ENCODE peak calls at places on chromosomes 12 and 14, in five cellular contexts. X is MM.1S, K is IMR-90, T is OCI-LY7, I is mesendoderm. Q is an unnamed sample.

GRCh38 chr12:51893786-51894185 is 5.9 kb downstream of the ANKRD33 start:
- DNase-seq in X (no peak), K (no peak), T (no peak), I (no peak), Q (peak; percentile 15)

GRCh38 chr14:34018564-34019244 is 67.8 kb upstream of the EGLN3 start:
- DNase-seq in X (no peak), K (no peak), T (no peak), I (no peak), Q (peak; percentile 51)

GRCh38 chr12:65023485-65023884 is 97.6 kb downstream of the WIF1 start:
- DNase-seq in X (no peak), K (no peak), T (no peak), I (no peak), Q (no peak)

GRCh38 chr14:57749267-57749666 is 116.6 kb downstream of the SLC35F4 start:
- DNase-seq in X (no peak), K (no peak), T (no peak), I (no peak), Q (no peak)

GRCh38 chr14:102777711-102778615 is 714 bp downstream of the TRAF3 start:
- DNase-seq in X (peak; percentile 16), K (peak; percentile 47), T (peak; percentile 19), I (no peak), Q (no peak)

GRCh38 chr12:120586216-120586615 is 5.0 kb upstream of the POP5 start:
- DNase-seq in X (no peak), K (no peak), T (no peak), I (no peak), Q (no peak)

GRCh38 chr12:75129275-75129674 is 80.4 kb downstream of the KCNC2 start:
- DNase-seq in X (no peak), K (no peak), T (no peak), I (no peak), Q (no peak)

GRCh38 chr12:65765436-65765813 is 58.9 kb upstream of the HMGA2 start:
- DNase-seq in X (no peak), K (peak; percentile 80), T (no peak), I (no peak), Q (no peak)

GRCh38 chr14:69154779-69155178 is 1.9 kb upstream of the DCAF5 start:
- DNase-seq in X (no peak), K (no peak), T (peak; percentile 48), I (peak; percentile 64), Q (no peak)

GRCh38 chr12:32273712-32274111 is 125.6 kb upstream of the FGD4 start:
- DNase-seq in X (peak; percentile 86), K (no peak), T (peak; percentile 92), I (peak; percentile 66), Q (no peak)

GRCh38 chr12:93417967-93418480 is 23.7 kb downstream of the UBE2N start:
- DNase-seq in X (no peak), K (no peak), T (no peak), I (no peak), Q (no peak)

GRCh38 chr12:93419388-93420034 is 22.2 kb downstream of the UBE2N start:
- DNase-seq in X (peak; percentile 64), K (peak; percentile 75), T (peak; percentile 70), I (peak; percentile 56), Q (no peak)

GRCh38 chr12:93415723-93416464 is 25.9 kb downstream of the UBE2N start:
- DNase-seq in X (peak; percentile 63), K (peak; percentile 77), T (no peak), I (no peak), Q (no peak)
- H3K4me1 ChIP-seq in X (peaks cover 36% of the 10 kb centered on the region), K (peaks cover 17% of the 10 kb centered on the region), T (peaks cover 49% of the 10 kb centered on the region), I (no peaks in the 10 kb centered on the region), Q (no peaks in the 10 kb centered on the region)

GRCh38 chr12:114917953-114918352 is 234.0 kb upstream of the TBX3 start:
- DNase-seq in X (no peak), K (no peak), T (no peak), I (no peak), Q (no peak)

GRCh38 chr12:114918535-114919233 is 234.7 kb upstream of the TBX3 start:
- DNase-seq in X (no peak), K (peak; percentile 72), T (no peak), I (no peak), Q (no peak)

GRCh38 chr12:114920828-114921579 is 237.0 kb upstream of the TBX3 start:
- DNase-seq in X (no peak), K (peak; percentile 46), T (no peak), I (no peak), Q (no peak)

GRCh38 chr12:114917307-114917706 is 233.3 kb upstream of the TBX3 start:
- DNase-seq in X (no peak), K (no peak), T (no peak), I (no peak), Q (no peak)

DNA sequence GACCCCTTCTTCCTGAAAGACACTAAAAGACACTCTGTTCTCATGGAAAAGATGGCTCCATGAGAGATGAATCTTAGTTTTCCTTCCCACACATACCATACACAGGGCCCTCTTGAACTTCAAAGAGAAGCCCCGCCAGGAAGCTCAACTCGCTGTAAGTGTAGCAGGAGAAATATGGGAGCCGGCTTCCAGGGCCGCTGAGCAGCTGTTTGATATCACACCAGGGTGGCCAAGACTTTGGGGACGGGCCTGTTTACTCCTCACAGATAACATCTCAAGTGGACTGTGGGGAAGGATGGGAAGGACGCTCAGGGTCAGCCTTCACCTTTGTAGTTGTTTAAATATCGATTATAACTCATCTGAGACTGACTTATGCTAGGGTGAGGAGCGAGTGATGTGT is 235.5 kb upstream of the TBX3 start:
- DNase-seq in X (no peak), K (no peak), T (no peak), I (no peak), Q (no peak)
- H3K4me1 ChIP-seq in X (no peaks in the 10 kb centered on the region), K (peaks cover 19% of the 10 kb centered on the region), T (no peaks in the 10 kb centered on the region), I (no peaks in the 10 kb centered on the region), Q (no peaks in the 10 kb centered on the region)

GRCh38 chr12:132379996-132380395 is 50.6 kb upstream of the GALNT9 start:
- DNase-seq in X (no peak), K (no peak), T (no peak), I (no peak), Q (no peak)
- H3K4me1 ChIP-seq in X (no peaks in the 10 kb centered on the region), K (no peaks in the 10 kb centered on the region), T (no peaks in the 10 kb centered on the region), I (no peaks in the 10 kb centered on the region), Q (no peaks in the 10 kb centered on the region)

GRCh38 chr12:4276524-4277204 is 3.1 kb downstream of the CCND2 start:
- DNase-seq in X (peak; percentile 90), K (peak; percentile 82), T (peak; percentile 81), I (peak; percentile 97), Q (peak; percentile 86)

GRCh38 chr12:4275869-4276253 is 2.3 kb downstream of the CCND2 start:
- DNase-seq in X (no peak), K (no peak), T (no peak), I (peak; percentile 53), Q (peak; percentile 50)

GRCh38 chr12:4278582-4278939 is 5.0 kb downstream of the CCND2 start:
- DNase-seq in X (no peak), K (no peak), T (no peak), I (no peak), Q (peak; percentile 77)

GRCh38 chr12:4277856-4278581 is 4.5 kb downstream of the CCND2 start:
- DNase-seq in X (no peak), K (no peak), T (no peak), I (no peak), Q (no peak)

DNA sequence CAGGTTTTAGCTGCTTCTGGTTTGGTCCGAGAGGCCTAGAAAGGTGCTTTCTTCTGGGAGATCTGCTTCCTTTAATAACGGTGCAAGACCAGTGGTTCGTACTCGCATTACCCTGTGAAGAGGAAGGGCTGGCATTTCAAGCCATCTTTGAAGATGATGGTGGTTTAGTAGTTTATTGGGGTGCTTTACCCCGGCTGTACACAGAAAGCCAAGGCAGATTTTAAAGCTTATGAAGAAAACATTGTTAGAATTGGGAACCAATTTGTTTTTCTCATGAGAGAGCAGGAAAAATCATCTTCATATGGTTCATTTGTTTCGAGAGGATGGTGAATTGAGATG is 3.6 kb downstream of the CCND2 start:
- DNase-seq in X (no peak), K (no peak), T (no peak), I (no peak), Q (no peak)
- H3K4me1 ChIP-seq in X (peaks cover 43% of the 10 kb centered on the region), K (peaks cover 3% of the 10 kb centered on the region), T (no peaks in the 10 kb centered on the region), I (peaks cover 10% of the 10 kb centered on the region), Q (peaks cover 48% of the 10 kb centered on the region)

GRCh38 chr14:104897286-104898194 is 27.1 kb upstream of the PLD4 start:
- DNase-seq in X (no peak), K (no peak), T (no peak), I (no peak), Q (peak; percentile 65)

GRCh38 chr14:104899781-104900180 is 24.9 kb upstream of the PLD4 start:
- DNase-seq in X (no peak), K (no peak), T (no peak), I (no peak), Q (no peak)

GRCh38 chr14:104895786-104896642 is 28.7 kb upstream of the PLD4 start:
- DNase-seq in X (no peak), K (no peak), T (no peak), I (no peak), Q (no peak)

GRCh38 chr14:104898870-104899510 is 25.7 kb upstream of the PLD4 start:
- DNase-seq in X (no peak), K (no peak), T (no peak), I (no peak), Q (no peak)

GRCh38 chr14:104898195-104898558 is 26.5 kb upstream of the PLD4 start:
- DNase-seq in X (no peak), K (no peak), T (no peak), I (no peak), Q (no peak)
- H3K4me1 ChIP-seq in X (peaks cover 24% of the 10 kb centered on the region), K (no peaks in the 10 kb centered on the region), T (no peaks in the 10 kb centered on the region), I (no peaks in the 10 kb centered on the region), Q (no peaks in the 10 kb centered on the region)

DNA sequence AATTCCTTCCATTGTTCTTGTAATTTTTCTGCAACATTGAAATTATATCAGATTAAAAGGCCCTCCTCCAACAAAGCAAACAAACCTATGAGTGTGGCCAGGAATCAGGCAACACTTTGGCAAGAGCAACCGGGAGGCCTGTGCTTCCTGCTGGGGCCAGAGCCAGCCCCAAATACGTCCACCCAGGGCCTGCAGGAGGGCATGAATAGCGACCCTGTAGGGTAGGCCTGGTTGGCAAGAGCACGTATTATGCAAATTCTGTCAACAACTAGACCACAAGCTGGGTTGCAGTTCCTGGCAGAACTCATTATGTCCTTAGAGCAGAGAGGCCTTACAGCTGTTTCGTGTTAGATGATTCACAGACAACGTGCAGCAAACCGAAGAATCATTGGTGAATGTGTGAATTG is 26.9 kb upstream of the LGALS3 start:
- DNase-seq in X (peak; percentile 88), K (peak; percentile 96), T (peak; percentile 94), I (peak; percentile 81), Q (peak; percentile 93)
- H3K4me1 ChIP-seq in X (peaks cover 34% of the 10 kb centered on the region), K (peaks cover 17% of the 10 kb centered on the region), T (peaks cover 46% of the 10 kb centered on the region), I (peaks cover 7% of the 10 kb centered on the region), Q (peaks cover 61% of the 10 kb centered on the region)

DNA sequence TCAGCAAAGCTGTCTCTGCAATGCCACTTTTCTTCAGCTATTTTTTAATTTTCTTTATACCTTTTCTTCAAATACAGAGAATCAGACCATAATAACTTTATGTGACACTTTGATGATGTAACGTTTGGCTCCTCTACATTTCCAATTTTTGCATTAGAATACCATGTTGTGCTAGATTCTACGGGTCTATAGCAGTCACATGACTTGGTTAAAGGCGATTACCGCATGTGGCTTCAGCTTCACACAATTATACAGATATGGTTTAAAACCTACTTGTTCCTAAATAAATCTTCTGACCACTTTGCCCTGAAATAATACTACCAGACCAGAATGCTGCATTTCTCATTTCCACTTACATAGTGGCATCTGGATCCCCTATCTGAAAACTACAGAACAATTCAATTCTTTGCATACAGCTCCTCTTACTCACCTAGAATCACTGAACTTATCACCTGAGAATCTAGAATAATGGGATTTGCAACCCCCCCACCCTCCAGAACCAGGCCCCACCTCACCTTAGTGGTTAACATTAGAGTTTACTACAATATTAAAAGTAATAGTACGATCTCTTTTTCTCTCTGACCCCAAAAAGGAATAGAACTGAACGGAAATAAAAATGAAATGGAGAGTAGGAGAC is 1.3 kb downstream of the MAX start:
- DNase-seq in X (no peak), K (no peak), T (no peak), I (peak; percentile 65), Q (no peak)
- H3K4me1 ChIP-seq in X (peaks cover 10% of the 10 kb centered on the region), K (peaks cover 4% of the 10 kb centered on the region), T (peaks cover 32% of the 10 kb centered on the region), I (no peaks in the 10 kb centered on the region), Q (peaks cover 61% of the 10 kb centered on the region)

GRCh38 chr14:73457935-73458218 is 469 bp downstream of the NUMB start:
- DNase-seq in X (no peak), K (no peak), T (no peak), I (no peak), Q (peak; percentile 40)
- H3K4me1 ChIP-seq in X (peaks cover 4% of the 10 kb centered on the region), K (peaks cover 11% of the 10 kb centered on the region), T (peaks cover 75% of the 10 kb centered on the region), I (peaks cover 2% of the 10 kb centered on the region), Q (no peaks in the 10 kb centered on the region)

Q was measured in tibial artery.